ENCODE peak calls at places on chromosomes 2 and 18, in four cellular contexts. A is heart right ventricle, N is upper lobe of right lung, E is RWPE1. T is an unnamed sample.

GRCh38 chr2:46984642-46985476 is 69.3 kb upstream of the MCFD2 start:
- DNase-seq in A (peak; percentile 54), E (peak; percentile 94), N (peak; percentile 82), T (no peak)

GRCh38 chr2:104444392-104444791 is 409.5 kb upstream of the POU3F3 start:
- DNase-seq in A (no peak), N (no peak), E (peak; percentile 8), T (no peak)

GRCh38 chr2:150809083-150809482 is 321.6 kb upstream of the RND3 start:
- DNase-seq in A (no peak), N (no peak), E (no peak), T (no peak)

GRCh38 chr2:75495862-75496261 is 64.9 kb downstream of the EVA1A start:
- DNase-seq in N (no peak), A (no peak), E (no peak), T (no peak)

GRCh38 chr2:154912215-154912614 is 213.7 kb downstream of the KCNJ3 start:
- DNase-seq in E (no peak), A (no peak), N (no peak), T (no peak)

GRCh38 chr2:238108423-238109201 is 8.5 kb downstream of the ESPNL start:
- DNase-seq in E (no peak), A (no peak), N (peak; percentile 62), T (no peak)

GRCh38 chr2:46202453-46202852 is 94.8 kb upstream of the EPAS1 start:
- DNase-seq in A (no peak), N (no peak), E (no peak), T (no peak)

GRCh38 chr2:64067326-64067725 is 48.1 kb upstream of the VPS54 start:
- DNase-seq in A (no peak), E (no peak), N (no peak), T (no peak)

GRCh38 chr2:126220336-126220735 is 435.6 kb upstream of the GYPC start:
- DNase-seq in N (no peak), E (no peak), A (no peak), T (no peak)

GRCh38 chr18:79526468-79527460 is 131.0 kb downstream of the NFATC1 start:
- DNase-seq in E (no peak), N (peak; percentile 75), A (peak; percentile 34), T (no peak)

GRCh38 chr2:96145028-96145939 is at the start of gene DUSP2:
- DNase-seq in E (peak; percentile 76), N (peak; percentile 93), A (peak; percentile 64), T (no peak)

GRCh38 chr2:173357351-173357750 is 2.7 kb downstream of the CDCA7 start:
- DNase-seq in N (no peak), A (no peak), E (no peak), T (no peak)

GRCh38 chr2:57160976-57161375 is 885.6 kb upstream of the VRK2 start:
- DNase-seq in A (no peak), N (no peak), E (no peak), T (no peak)

GRCh38 chr2:81835318-81836000 is 1530.9 kb upstream of the LRRTM1 start:
- DNase-seq in N (no peak), A (no peak), E (peak; percentile 79), T (no peak)

GRCh38 chr2:120434487-120434886 is 88.6 kb downstream of the INHBB start:
- DNase-seq in A (no peak), E (no peak), N (peak; percentile 52), T (no peak)

GRCh38 chr18:3526421-3527354 is 76.7 kb downstream of the TGIF1 start:
- DNase-seq in N (no peak), E (no peak), A (no peak), T (no peak)

GRCh38 chr2:177234267-177234666 is 21.7 kb downstream of the HNRNPA3 start:
- DNase-seq in A (no peak), N (no peak), E (no peak), T (no peak)

GRCh38 chr2:176500921-176501320 is 231.7 kb downstream of the MTX2 start:
- DNase-seq in N (no peak), A (no peak), E (no peak), T (no peak)

GRCh38 chr2:168300460-168300859 is 53.1 kb upstream of the STK39 start:
- DNase-seq in N (no peak), A (no peak), E (no peak), T (no peak)

GRCh38 chr2:172079838-172080640 is 5.3 kb upstream of the DLX1 start:
- DNase-seq in N (no peak), E (no peak), A (no peak), T (no peak)

GRCh38 chr18:21740474-21740723 is 193 bp upstream of the MIB1 start:
- DNase-seq in E (no peak), A (peak; percentile 99), N (peak; percentile 99), T (no peak)

GRCh38 chr18:21742323-21742687 is 1.7 kb downstream of the MIB1 start:
- DNase-seq in N (no peak), E (no peak), A (no peak), T (no peak)

GRCh38 chr18:21740724-21741510 is at the start of gene MIB1:
- DNase-seq in E (peak; percentile 94), N (no peak), A (peak; percentile 64), T (peak; percentile 99)

GRCh38 chr18:21743166-21743831 is 2.7 kb downstream of the MIB1 start:
- DNase-seq in N (no peak), A (no peak), E (no peak), T (no peak)

DNA sequence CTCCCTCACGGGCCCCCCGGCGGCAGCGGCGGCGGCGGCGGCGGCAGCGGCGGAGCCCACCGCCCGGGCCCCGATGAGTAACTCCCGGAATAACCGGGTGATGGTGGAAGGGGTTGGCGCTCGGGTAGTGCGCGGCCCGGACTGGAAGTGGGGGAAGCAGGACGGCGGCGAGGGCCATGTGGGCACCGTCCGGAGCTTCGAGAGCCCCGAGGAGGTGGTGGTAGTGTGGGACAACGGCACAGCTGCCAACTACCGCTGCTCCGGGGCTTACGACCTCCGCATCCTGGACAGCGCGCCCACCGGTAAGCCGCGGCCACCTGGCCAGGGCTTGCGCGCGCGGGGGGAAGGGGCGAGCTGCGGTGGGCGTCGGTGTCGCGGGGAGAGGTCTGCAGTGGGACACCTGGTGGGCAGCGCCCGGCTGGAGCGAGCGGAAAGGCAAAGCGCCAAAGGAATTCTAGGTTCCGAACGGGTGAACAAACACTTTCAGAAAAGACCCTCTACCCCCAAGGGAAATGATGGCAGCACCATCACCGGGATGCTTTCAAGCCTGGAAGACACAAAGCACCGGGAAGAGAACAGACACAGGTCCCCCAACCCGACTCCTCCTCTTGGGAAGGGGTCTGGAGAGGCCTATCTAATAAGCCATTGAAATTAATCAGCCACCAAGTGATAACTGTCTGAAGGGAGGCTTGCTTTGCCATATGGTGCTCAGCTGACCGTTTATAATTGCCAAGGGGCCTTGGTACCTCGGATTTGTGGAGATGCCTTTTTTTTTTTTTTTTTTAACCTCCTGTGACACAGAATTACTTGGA is 1.1 kb downstream of the MIB1 start:
- DNase-seq in E (no peak), N (peak; percentile 78), A (peak; percentile 22), T (peak; percentile 31)
- TF ChIP-seq CTCF in E (no peak), N (no peak), A (no peak), T (peak; percentile 28)

GRCh38 chr18:76823574-76823973 is 1.2 kb downstream of the ZNF236 start:
- DNase-seq in A (no peak), N (peak; percentile 71), E (no peak), T (peak; percentile 26)
- TF ChIP-seq CTCF in A (peak; percentile 29), N (no peak), E (no peak), T (peak; percentile 51)

DNA sequence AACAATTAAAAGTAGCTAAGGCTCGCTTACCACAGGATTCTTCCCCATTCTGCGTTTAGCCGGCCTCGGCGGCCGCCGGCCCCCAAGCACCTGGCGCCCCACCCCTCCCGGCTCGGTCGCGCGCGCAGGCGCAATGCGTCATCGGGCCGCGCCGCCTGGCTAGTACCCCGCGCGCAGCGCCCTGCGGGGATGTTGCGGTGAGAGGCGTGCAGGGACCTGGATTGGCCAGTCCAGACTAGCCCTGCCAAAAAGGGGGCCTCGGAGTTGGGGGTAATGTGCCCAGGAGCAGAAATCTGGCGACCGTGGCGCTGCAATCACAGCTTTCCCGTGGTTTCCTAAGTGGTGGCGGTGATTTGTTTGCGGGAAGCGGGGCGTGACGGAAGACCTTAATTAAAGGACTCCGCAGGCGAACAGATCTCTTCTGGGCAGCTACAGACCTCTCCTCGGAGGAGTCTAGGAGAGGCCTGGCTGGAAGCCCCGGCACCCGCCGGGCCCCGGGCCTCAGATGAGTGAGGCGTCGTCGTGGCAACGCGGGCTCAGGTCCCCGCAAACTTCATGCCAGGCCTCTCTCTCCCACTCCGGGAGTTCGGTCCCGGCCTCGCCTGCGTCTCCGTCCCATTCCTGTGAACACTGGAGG is 606 bp downstream of the TMEM237 start:
- DNase-seq in A (peak; percentile 76), N (peak; percentile 91), E (peak; percentile 84), T (peak; percentile 85)
- TF ChIP-seq CTCF in A (no peak), N (no peak), E (no peak), T (no peak)

DNA sequence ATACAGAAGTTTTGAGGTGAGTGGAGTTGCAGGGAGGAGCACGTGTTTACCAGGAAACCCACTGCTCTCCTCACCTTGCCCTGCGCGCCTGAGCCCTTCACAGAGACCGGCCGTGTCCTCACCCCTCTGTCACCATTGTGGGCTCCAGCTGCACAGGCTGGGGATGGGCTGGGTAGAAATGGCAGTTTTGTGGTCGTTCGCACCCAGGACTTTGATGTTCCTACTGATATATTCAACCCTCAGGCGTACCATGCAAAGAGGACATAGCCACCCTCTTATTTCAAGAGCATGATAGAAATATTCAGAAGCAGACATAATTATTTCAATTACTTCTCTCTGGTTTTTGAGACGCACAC is 78.2 kb downstream of the GBX2 start:
- DNase-seq in E (no peak), A (no peak), N (no peak), T (no peak)
- TF ChIP-seq CTCF in E (no peak), A (no peak), N (no peak), T (no peak)

GRCh38 chr2:50786345-50786744 is 245.6 kb downstream of the NRXN1 start:
- DNase-seq in N (no peak), E (no peak), A (no peak), T (no peak)
- TF ChIP-seq CTCF in N (no peak), E (no peak), A (no peak), T (no peak)

T was measured in progenitor cell of endocrine pancreas.